ENCODE peak calls at places on chromosome 2, in six cellular contexts. J, R, O, K, D and E are unnamed samples.

GRCh38 chr2:223251656-223252229 is 199.8 kb downstream of the KCNE4 start:
- DNase-seq in O (no peak), D (no peak), R (no peak), J (no peak), K (no peak), E (no peak)

GRCh38 chr2:129904532-129905446 is 74.7 kb upstream of the RAB6C start:
- DNase-seq in J (no peak), K (no peak), D (no peak), R (no peak), O (no peak), E (no peak)

GRCh38 chr2:26035110-26035728 is 1.3 kb downstream of the RAB10 start:
- DNase-seq in J (no peak), D (no peak), K (no peak), O (no peak), R (no peak), E (no peak)

GRCh38 chr2:219644801-219645480 is 17.5 kb downstream of the SLC4A3 start:
- DNase-seq in J (peak; percentile 45), O (peak; percentile 50), R (no peak), K (no peak), D (no peak), E (no peak)

GRCh38 chr2:191404568-191404991 is 159.4 kb downstream of the MYO1B start:
- DNase-seq in K (no peak), J (no peak), R (no peak), O (no peak), D (no peak), E (no peak)

GRCh38 chr2:101717041-101717817 is 19.7 kb downstream of the MAP4K4 start:
- DNase-seq in O (no peak), J (no peak), D (no peak), R (peak; percentile 42), K (peak; percentile 88), E (no peak)

GRCh38 chr2:234164499-234165409 is 114.3 kb downstream of the SPP2 start:
- DNase-seq in R (no peak), J (no peak), D (no peak), K (peak; percentile 94), O (no peak), E (no peak)

GRCh38 chr2:120917876-120918275 is 182.2 kb downstream of the GLI2 start:
- DNase-seq in O (no peak), K (no peak), D (no peak), J (no peak), R (no peak), E (no peak)

GRCh38 chr2:237184923-237185580 is 99.4 kb downstream of the COPS8 start:
- DNase-seq in K (no peak), R (no peak), O (no peak), D (no peak), J (no peak), E (no peak)

GRCh38 chr2:18055290-18055689 is 176.8 kb downstream of the KCNS3 start:
- DNase-seq in J (no peak), D (no peak), R (no peak), K (no peak), O (no peak), E (no peak)

GRCh38 chr2:217847106-217847505 is 155.7 kb downstream of the TNS1 start:
- DNase-seq in J (no peak), R (no peak), D (no peak), K (no peak), O (no peak), E (no peak)

GRCh38 chr2:192190474-192190873 is 4.3 kb downstream of the TMEFF2 start:
- DNase-seq in J (no peak), O (no peak), R (no peak), K (no peak), D (no peak), E (peak; percentile 41)

GRCh38 chr2:231227309-231228162 is 29.1 kb downstream of the ARMC9 start:
- DNase-seq in J (peak; percentile 78), O (peak; percentile 49), K (no peak), R (peak; percentile 67), D (peak; percentile 76), E (peak; percentile 92)

GRCh38 chr2:201403904-201404303 is 46.8 kb upstream of the FLACC1 start:
- DNase-seq in K (no peak), O (no peak), R (no peak), D (no peak), J (no peak), E (no peak)

GRCh38 chr2:128090909-128091690 is at the start of gene UGGT1:
- DNase-seq in K (peak; percentile 99), O (peak; percentile 94), J (peak; percentile 97), R (peak; percentile 96), D (peak; percentile 88), E (peak; percentile 83)
- TF ChIP-seq POLR2A in K (no peak), O (peak; percentile 62), J (peak; percentile 86), R (peak; percentile 97), D (peak; percentile 78), E (peak; percentile 76)

GRCh38 chr2:30867385-30867784 is 60.1 kb upstream of the CAPN13 start:
- DNase-seq in O (no peak), K (no peak), R (no peak), J (no peak), D (no peak), E (no peak)

GRCh38 chr2:30865218-30865617 is 58.0 kb upstream of the CAPN13 start:
- DNase-seq in J (no peak), K (no peak), R (no peak), O (no peak), D (no peak), E (no peak)

GRCh38 chr2:30869988-30870387 is 62.7 kb upstream of the CAPN13 start:
- DNase-seq in D (no peak), R (no peak), J (no peak), K (no peak), O (no peak), E (no peak)

GRCh38 chr2:30866974-30867373 is 59.7 kb upstream of the CAPN13 start:
- DNase-seq in R (no peak), O (no peak), J (no peak), D (no peak), K (no peak), E (no peak)

GRCh38 chr2:30865892-30866681 is 58.8 kb upstream of the CAPN13 start:
- DNase-seq in D (no peak), J (no peak), R (no peak), O (no peak), K (no peak), E (no peak)
- TF ChIP-seq POLR2A in D (no peak), J (no peak), R (no peak), O (no peak), K (no peak), E (no peak)

GRCh38 chr2:240585101-240585500 is 1.4 kb upstream of the CAPN10 start:
- DNase-seq in O (peak; percentile 35), D (no peak), K (peak; percentile 79), J (no peak), R (peak; percentile 37), E (no peak)
- TF ChIP-seq POLR2A in O (no peak), D (no peak), K (no peak), J (no peak), R (no peak), E (no peak)

DNA sequence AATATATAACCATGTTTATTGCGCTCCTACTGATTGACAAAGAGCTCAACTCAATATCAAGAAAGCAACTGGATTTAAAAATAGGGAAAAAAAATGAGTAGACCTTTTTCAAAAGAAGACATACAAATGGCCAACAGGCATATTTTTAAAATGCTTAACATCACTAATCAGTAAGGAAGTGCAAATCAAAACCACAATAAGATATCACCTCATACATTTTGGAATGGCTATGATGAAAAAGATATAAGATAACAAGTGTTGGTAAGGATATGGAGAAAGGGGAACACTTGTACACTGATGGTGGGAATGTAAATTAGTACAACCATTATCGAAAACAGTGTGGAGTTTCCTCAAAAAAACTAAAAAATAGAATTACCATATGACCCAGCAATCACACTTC is 5.6 kb upstream of the GALNT5 start:
- DNase-seq in R (no peak), J (no peak), K (no peak), O (no peak), D (no peak), E (no peak)
- TF ChIP-seq POLR2A in R (no peak), J (no peak), K (no peak), O (no peak), D (no peak), E (no peak)